ENCODE peak calls at places on chromosomes 5 and 9, in five cellular contexts. D, O, B, C and W are unnamed samples.

GRCh38 chr5:127409236-127409921 is 108.1 kb upstream of the PRRC1 start:
- DNase-seq in D (no peak), O (no peak), B (no peak), C (no peak), W (no peak)

GRCh38 chr5:137666109-137666850 is 69.6 kb downstream of the KLHL3 start:
- DNase-seq in D (peak; percentile 25), O (no peak), B (no peak), C (no peak), W (no peak)

GRCh38 chr5:157828031-157828948 is 30.7 kb downstream of the CLINT1 start:
- DNase-seq in D (no peak), O (no peak), B (no peak), C (no peak), W (no peak)

GRCh38 chr5:68240196-68240595 is 24.6 kb downstream of the PIK3R1 start:
- DNase-seq in D (no peak), O (no peak), B (no peak), C (no peak), W (no peak)

GRCh38 chr5:139820130-139820529 is 24.5 kb downstream of the PSD2 start:
- DNase-seq in D (no peak), O (no peak), B (no peak), C (no peak), W (no peak)

GRCh38 chr5:10533218-10533617 is 30.7 kb upstream of the ANKRD33B start:
- DNase-seq in D (no peak), O (no peak), B (no peak), C (no peak), W (no peak)

GRCh38 chr5:10471672-10472071 is 30.0 kb downstream of the ROPN1L start:
- DNase-seq in D (no peak), O (no peak), B (no peak), C (no peak), W (no peak)

GRCh38 chr5:1325870-1326546 is 18.9 kb downstream of the CLPTM1L start:
- DNase-seq in D (no peak), O (no peak), B (no peak), C (no peak), W (no peak)

GRCh38 chr5:35926389-35927051 is 11.9 kb downstream of the CAPSL start:
- DNase-seq in D (peak; percentile 70), O (no peak), B (peak; percentile 28), C (peak; percentile 37), W (no peak)

GRCh38 chr5:180090769-180091546 is 19.4 kb upstream of the RNF130 start:
- DNase-seq in D (no peak), O (no peak), B (peak; percentile 64), C (peak; percentile 24), W (no peak)

GRCh38 chr9:124595743-124596142 is 88.5 kb upstream of the NR5A1 start:
- DNase-seq in D (no peak), O (no peak), B (no peak), C (no peak), W (no peak)

GRCh38 chr5:38816083-38817030 is 29.5 kb upstream of the OSMR start:
- DNase-seq in D (no peak), O (no peak), B (no peak), C (peak; percentile 94), W (no peak)

GRCh38 chr9:90995516-90995915 is 193.9 kb downstream of the SYK start:
- DNase-seq in D (no peak), O (no peak), B (no peak), C (no peak), W (no peak)

GRCh38 chr5:132774406-132774805 is 2.6 kb downstream of the SEPTIN8 start:
- DNase-seq in D (no peak), O (no peak), B (no peak), C (no peak), W (no peak)
- H3K4me3 ChIP-seq in D (no peak overlapping the region), O (no peak overlapping the region), B (no peak overlapping the region), C (no peak overlapping the region), W (no peak overlapping the region)

DNA sequence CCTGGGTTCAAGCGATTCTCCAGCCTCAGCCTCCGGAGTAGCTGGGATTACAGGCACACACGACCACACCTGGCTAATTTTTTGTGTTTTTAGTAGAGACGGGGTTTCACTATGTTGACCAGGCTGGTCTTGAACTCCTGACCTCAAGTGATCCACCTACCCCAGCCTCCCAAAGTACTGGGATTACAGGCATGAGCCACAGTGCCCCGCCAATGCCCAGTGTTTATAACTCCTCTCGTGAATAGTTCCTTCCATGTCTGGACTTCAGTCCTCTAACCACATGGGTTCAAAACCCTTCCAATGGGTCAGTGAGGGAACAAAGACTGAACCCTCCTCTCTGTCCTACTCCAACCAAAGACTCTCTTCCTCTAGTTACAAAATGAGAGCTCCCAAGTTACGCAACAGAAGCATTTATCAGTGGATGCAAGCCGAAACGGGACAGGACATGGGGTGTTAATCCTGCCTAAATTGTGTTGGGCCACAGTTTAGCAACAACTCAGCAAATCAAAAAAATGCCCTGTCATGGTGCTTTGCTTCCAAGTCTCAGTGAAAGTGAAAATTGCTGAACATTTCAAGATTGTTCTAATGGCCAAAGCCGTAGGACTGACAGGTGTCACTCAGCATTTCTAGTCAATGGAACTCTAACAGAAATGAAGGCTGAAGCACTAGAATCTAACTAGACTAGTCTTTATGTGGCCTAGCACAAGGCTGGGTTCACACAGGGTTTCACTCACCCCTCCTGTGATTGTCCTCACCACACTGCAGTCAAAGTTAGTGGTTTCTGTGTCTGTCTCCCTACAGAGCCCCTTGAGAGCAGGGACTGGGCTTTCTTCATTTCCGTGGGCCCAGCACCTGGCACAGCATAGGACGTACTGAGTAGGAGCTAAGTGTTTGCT is 3.2 kb upstream of the TMEM245 start:
- DNase-seq in D (no peak), O (no peak), B (no peak), C (no peak), W (no peak)
- TF ChIP-seq CTCF in D (no peak), O (no peak), B (no peak), C (no peak), W (no peak)

DNA sequence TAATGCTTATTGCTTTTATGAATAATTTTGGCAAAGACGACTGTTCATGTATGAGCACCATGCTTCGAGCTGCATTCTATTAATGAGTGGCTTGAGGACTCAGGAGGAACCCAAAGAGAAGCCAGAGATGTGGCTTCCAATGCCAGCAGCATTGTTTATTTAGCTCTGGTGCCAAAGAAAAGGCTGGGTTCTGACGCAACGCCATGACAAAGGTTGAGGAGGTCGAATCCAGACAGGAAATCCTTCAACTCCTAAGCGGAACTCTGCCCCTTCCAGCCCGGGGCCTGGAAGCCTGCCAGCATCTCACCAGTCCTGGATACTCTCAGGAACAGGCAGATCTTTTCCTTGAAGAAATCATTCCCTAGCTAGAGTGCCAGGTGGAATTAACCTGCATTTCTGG is 104.4 kb downstream of the ARHGAP26 start:
- DNase-seq in D (no peak), O (peak; percentile 76), B (no peak), C (peak; percentile 72), W (peak; percentile 94)
- H3K4me3 ChIP-seq in D (no peak overlapping the region), O (no peak overlapping the region), B (no peak overlapping the region), C (no peak overlapping the region), W (no peak overlapping the region)

GRCh38 chr5:141399555-141400258 is 2.0 kb downstream of the PCDHGB5 start:
- DNase-seq in D (no peak), O (no peak), B (no peak), C (no peak), W (no peak)
- TF ChIP-seq CTCF in D (no peak), O (no peak), B (no peak), C (no peak), W (no peak)

GRCh38 chr9:17138503-17138902 is 3.7 kb downstream of the CNTLN start:
- DNase-seq in D (no peak), O (no peak), B (no peak), C (no peak), W (no peak)

GRCh38 chr9:17137576-17137975 is 2.7 kb downstream of the CNTLN start:
- DNase-seq in D (no peak), O (no peak), B (no peak), C (no peak), W (no peak)

GRCh38 chr9:17134396-17134842 is 421 bp upstream of the CNTLN start:
- DNase-seq in D (no peak), O (no peak), B (no peak), C (peak; percentile 28), W (no peak)

GRCh38 chr9:17135578-17135904 is 701 bp downstream of the CNTLN start:
- DNase-seq in D (no peak), O (peak; percentile 42), B (no peak), C (no peak), W (no peak)

DNA sequence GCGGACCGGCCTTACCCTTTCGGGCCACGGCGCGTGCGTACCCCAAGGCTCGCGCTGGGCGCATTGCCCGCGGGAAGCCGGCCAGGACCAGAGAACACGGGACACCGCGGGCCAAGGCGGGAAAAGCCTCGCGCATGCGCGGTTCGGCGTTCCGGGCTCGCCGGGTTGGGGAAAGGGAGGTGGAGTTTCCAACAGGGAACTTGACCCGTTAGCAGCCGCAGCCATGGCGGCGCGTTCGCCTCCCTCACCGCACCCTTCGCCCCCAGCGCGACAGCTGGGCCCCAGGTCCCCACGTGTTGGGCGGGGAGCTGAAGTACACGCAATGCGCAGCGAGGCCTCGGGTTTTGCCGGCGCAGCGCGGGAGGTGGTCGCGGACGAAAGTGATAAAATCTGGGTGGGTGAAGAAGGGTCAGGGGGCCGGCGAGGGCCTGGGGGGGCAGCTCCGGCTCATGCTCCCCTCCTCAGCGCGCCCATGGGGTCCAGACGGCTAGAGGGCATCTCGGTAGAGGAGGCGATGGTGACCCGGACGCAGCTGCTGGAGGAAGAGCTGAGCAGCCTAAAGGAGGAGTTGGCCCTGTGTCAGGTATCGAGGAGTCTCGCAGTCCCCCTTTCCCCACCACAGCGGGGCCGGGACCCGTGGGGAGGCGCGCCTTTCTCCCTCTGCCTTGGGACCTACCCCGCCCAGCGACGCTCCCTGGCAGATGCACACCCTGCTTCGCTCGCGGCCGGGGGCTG is at the start of gene CNTLN:
- DNase-seq in D (no peak), O (peak; percentile 95), B (peak; percentile 41), C (peak; percentile 83), W (peak; percentile 45)
- H3K4me3 ChIP-seq in D (peak within 1 kb of the TSS; percentile 27), O (peak within 1 kb of the TSS; percentile 91), B (peak within 1 kb of the TSS; percentile 68), C (peak within 1 kb of the TSS; percentile 76), W (peak within 1 kb of the TSS; percentile 90)